ENCODE peak calls at places on chromosomes 13 and 19, in five cellular contexts. Z is left ventricle myocardium superior; O is midbrain; W is stimulated activated CD8-positive, alpha-beta memory T cell treated with anti-CD3 and anti-CD28 coated beads, Interleukin-7, amount 100 ng/mL, for 24 hours; Y is tibial artery. V is an unnamed sample.

GRCh38 chr13:113982296-113982661 is 8.4 kb upstream of the C13orf46 start:
- DNase-seq in Z (peak; percentile 23), O (no peak), W (no peak), Y (peak; percentile 9), V (no peak)

GRCh38 chr13:25584975-25585374 is 213.2 kb downstream of the ATP8A2 start:
- DNase-seq in Z (no peak), O (no peak), W (no peak), Y (no peak), V (no peak)

GRCh38 chr13:21675095-21676007 is 4.5 kb downstream of the FGF9 start:
- DNase-seq in Z (peak; percentile 61), O (peak; percentile 14), W (no peak), Y (no peak), V (no peak)

GRCh38 chr13:72137782-72138181 is 270.8 kb upstream of the DACH1 start:
- DNase-seq in Z (no peak), O (no peak), W (no peak), Y (no peak), V (no peak)

GRCh38 chr19:19749332-19750130 is 16.6 kb upstream of the ZNF14 start:
- DNase-seq in Z (no peak), O (no peak), W (no peak), Y (no peak), V (no peak)

GRCh38 chr13:73040968-73041580 is 17.7 kb upstream of the KLF5 start:
- DNase-seq in Z (no peak), O (no peak), W (no peak), Y (no peak), V (no peak)

GRCh38 chr19:6042776-6043726 is 65.1 kb upstream of the RANBP3 start:
- DNase-seq in Z (peak; percentile 12), O (no peak), W (no peak), Y (no peak), V (no peak)

GRCh38 chr19:51571599-51571998 is 516 bp downstream of the ZNF175 start:
- DNase-seq in Z (no peak), O (no peak), W (no peak), Y (no peak), V (no peak)

GRCh38 chr19:38111898-38112297 is 112.1 kb downstream of the DPF1 start:
- DNase-seq in Z (no peak), O (no peak), W (no peak), Y (no peak), V (no peak)

GRCh38 chr19:2567580-2567979 is 91.7 kb downstream of the GADD45B start:
- DNase-seq in Z (peak; percentile 81), O (no peak), W (no peak), Y (peak; percentile 82), V (no peak)

GRCh38 chr19:54609356-54609791 is 15.9 kb downstream of the LILRA1 start:
- DNase-seq in Z (no peak), O (no peak), W (no peak), Y (no peak), V (no peak)

GRCh38 chr13:26872444-26873173 is 112.0 kb upstream of the GPR12 start:
- DNase-seq in Z (peak; percentile 70), O (peak; percentile 75), W (peak; percentile 8), Y (no peak), V (no peak)

GRCh38 chr19:49469828-49470614 is 4.0 kb upstream of the FLT3LG start:
- DNase-seq in Z (no peak), O (no peak), W (no peak), Y (no peak), V (peak; percentile 40)

GRCh38 chr19:18429717-18430416 is 8.1 kb downstream of the ISYNA1 start:
- DNase-seq in Z (no peak), O (no peak), W (no peak), Y (no peak), V (no peak)

GRCh38 chr13:94168784-94169512 is 310.5 kb downstream of the DCT start:
- DNase-seq in Z (no peak), O (no peak), W (no peak), Y (peak; percentile 30), V (no peak)

V was measured in GM18507.